ENCODE peak calls at places on chromosomes 5 and 9, in six cellular contexts. M, L, T, J, U and N are unnamed samples.

GRCh38 chr9:13485068-13485596 is 205.6 kb upstream of the MPDZ start:
- DNase-seq in M (no peak), L (peak; percentile 31), T (no peak), J (no peak), U (no peak), N (peak; percentile 22)

GRCh38 chr9:27572918-27573698 is at the start of gene C9orf72:
- DNase-seq in M (no peak), L (peak; percentile 31), T (no peak), J (no peak), U (peak; percentile 81), N (peak; percentile 80)

GRCh38 chr5:145554399-145554798 is 280.7 kb downstream of the PRELID2 start:
- DNase-seq in M (no peak), L (peak; percentile 73), T (no peak), J (no peak), U (no peak), N (no peak)

GRCh38 chr5:141958773-141959172 is 771 bp upstream of the PCDH12 start:
- DNase-seq in M (no peak), L (peak; percentile 13), T (no peak), J (no peak), U (no peak), N (peak; percentile 31)

GRCh38 chr5:179405054-179405416 is 59.8 kb upstream of the ADAMTS2 start:
- DNase-seq in M (peak; percentile 11), L (no peak), T (no peak), J (no peak), U (no peak), N (no peak)

GRCh38 chr5:120228262-120229031 is 235.7 kb upstream of the PRR16 start:
- DNase-seq in M (peak; percentile 65), L (no peak), T (no peak), J (no peak), U (peak; percentile 54), N (no peak)

GRCh38 chr5:56264417-56265025 is 31.4 kb upstream of the ANKRD55 start:
- DNase-seq in M (peak; percentile 79), L (peak; percentile 54), T (peak; percentile 67), J (peak; percentile 48), U (peak; percentile 94), N (peak; percentile 27)

GRCh38 chr5:149267241-149267973 is 4.3 kb upstream of the AFAP1L1 start:
- DNase-seq in M (no peak), L (no peak), T (no peak), J (no peak), U (no peak), N (no peak)

GRCh38 chr9:98702340-98702739 is 6.4 kb downstream of the GABBR2 start:
- DNase-seq in M (no peak), L (no peak), T (no peak), J (no peak), U (no peak), N (no peak)

GRCh38 chr5:142472306-142472951 is 147.6 kb upstream of the SPRY4 start:
- DNase-seq in M (no peak), L (peak; percentile 96), T (no peak), J (no peak), U (peak; percentile 73), N (peak; percentile 94)

GRCh38 chr5:111765613-111766012 is 8.6 kb upstream of the NREP start:
- DNase-seq in M (no peak), L (no peak), T (no peak), J (no peak), U (no peak), N (no peak)

GRCh38 chr5:103360475-103360874 is 101.9 kb downstream of the MACIR start:
- DNase-seq in M (no peak), L (no peak), T (no peak), J (no peak), U (no peak), N (no peak)

GRCh38 chr9:2655411-2655901 is 33.9 kb downstream of the VLDLR start:
- DNase-seq in M (no peak), L (peak; percentile 96), T (no peak), J (no peak), U (no peak), N (peak; percentile 84)

GRCh38 chr5:148499461-148499860 is 115.7 kb downstream of the FBXO38 start:
- DNase-seq in M (no peak), L (peak; percentile 15), T (no peak), J (no peak), U (no peak), N (no peak)

GRCh38 chr5:82639393-82640144 is 361.4 kb upstream of the RPS23 start:
- DNase-seq in M (no peak), L (peak; percentile 10), T (no peak), J (no peak), U (peak; percentile 42), N (no peak)

GRCh38 chr5:34452170-34452828 is 203.8 kb upstream of the RAI14 start:
- DNase-seq in M (no peak), L (peak; percentile 52), T (no peak), J (no peak), U (peak; percentile 64), N (peak; percentile 35)

GRCh38 chr9:106717686-106718085 is 145.3 kb upstream of the ZNF462 start:
- DNase-seq in M (no peak), L (peak; percentile 80), T (no peak), J (no peak), U (peak; percentile 75), N (peak; percentile 82)

GRCh38 chr9:120432600-120432999 is 147.4 kb downstream of the CDK5RAP2 start:
- DNase-seq in M (no peak), L (no peak), T (no peak), J (no peak), U (no peak), N (no peak)

GRCh38 chr5:111930407-111930806 is 173.4 kb upstream of the NREP start:
- DNase-seq in M (no peak), L (peak; percentile 30), T (no peak), J (no peak), U (peak; percentile 25), N (peak; percentile 47)

GRCh38 chr5:146240951-146241350 is 37.5 kb downstream of the RBM27 start:
- DNase-seq in M (no peak), L (peak; percentile 21), T (no peak), J (no peak), U (no peak), N (no peak)

GRCh38 chr9:92294297-92294676 is 790 bp upstream of the IARS1 start:
- DNase-seq in M (peak; percentile 30), L (peak; percentile 16), T (no peak), J (no peak), U (peak; percentile 48), N (peak; percentile 13)

GRCh38 chr9:75876999-75877647 is 13.3 kb upstream of the PCSK5 start:
- DNase-seq in M (no peak), L (no peak), T (no peak), J (no peak), U (no peak), N (no peak)

GRCh38 chr5:147369742-147370374 is 135.0 kb downstream of the STK32A start:
- DNase-seq in M (no peak), L (peak; percentile 20), T (no peak), J (no peak), U (no peak), N (peak; percentile 12)

GRCh38 chr5:673837-674629 is 19.1 kb downstream of the TPPP start:
- DNase-seq in M (peak; percentile 28), L (no peak), T (no peak), J (no peak), U (no peak), N (peak; percentile 8)

GRCh38 chr5:673140-673836 is 19.9 kb downstream of the TPPP start:
- DNase-seq in M (peak; percentile 26), L (no peak), T (no peak), J (no peak), U (peak; percentile 35), N (no peak)

GRCh38 chr5:671459-672328 is 21.5 kb downstream of the TPPP start:
- DNase-seq in M (peak; percentile 82), L (peak; percentile 26), T (no peak), J (peak; percentile 58), U (peak; percentile 80), N (peak; percentile 81)

GRCh38 chr5:670396-671270 is 22.5 kb downstream of the TPPP start:
- DNase-seq in M (peak; percentile 25), L (no peak), T (no peak), J (no peak), U (no peak), N (no peak)

DNA sequence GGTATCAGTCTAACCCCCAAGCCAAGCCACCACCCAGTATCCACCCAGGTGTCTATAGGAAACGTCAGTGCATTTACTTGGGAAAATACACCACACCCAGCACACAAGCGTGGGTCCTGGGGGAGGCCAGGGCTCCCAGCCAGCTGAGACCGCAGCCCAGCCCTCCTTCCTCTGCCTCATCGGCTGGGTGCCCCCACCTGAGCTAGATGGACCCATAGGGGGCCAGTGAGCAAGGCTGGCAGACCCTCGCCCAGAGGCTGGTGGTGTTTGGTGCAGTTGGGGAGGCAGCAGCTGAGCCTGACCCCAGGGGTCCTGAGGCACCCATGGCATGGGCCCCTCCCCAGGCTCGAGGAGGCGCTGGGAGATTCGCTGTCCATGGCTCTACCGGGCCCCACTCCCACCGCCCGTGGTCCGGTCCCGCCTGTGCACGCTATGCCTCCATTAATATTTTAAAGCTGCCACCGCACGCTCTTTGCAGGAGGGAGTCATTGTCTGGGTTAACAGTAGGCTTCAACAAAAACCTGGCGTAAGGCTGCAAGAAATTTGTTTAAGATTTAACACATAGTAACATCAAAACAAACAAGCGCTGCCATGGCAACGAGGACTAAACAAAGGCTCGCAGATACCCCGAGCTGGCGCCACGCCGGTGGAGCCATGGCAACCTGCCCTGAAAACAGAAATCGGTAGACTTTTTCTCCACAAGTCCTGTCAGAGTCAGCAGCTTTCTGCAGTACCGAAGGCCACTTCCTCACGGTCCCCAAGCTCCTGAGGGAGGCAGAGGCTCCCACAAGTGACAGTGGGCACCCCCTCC is 20.6 kb downstream of the TPPP start:
- DNase-seq in M (peak; percentile 71), L (peak; percentile 68), T (no peak), J (peak; percentile 89), U (peak; percentile 95), N (peak; percentile 98)
- H2BK15ac ChIP-seq in M (no peak overlapping the region), L (no peak overlapping the region), T (no peak overlapping the region), J (peak overlapping the region; percentile 30), U (no peak overlapping the region), N (no peak overlapping the region)

GRCh38 chr9:104093647-104094533 is at the start of gene SMC2:
- DNase-seq in M (peak; percentile 89), L (peak; percentile 84), T (peak; percentile 58), J (peak; percentile 87), U (peak; percentile 94), N (peak; percentile 94)
- H2BK5ac ChIP-seq in M (peak within 1 kb of the TSS; percentile 66), L (peak within 1 kb of the TSS; percentile 98), T (peak within 1 kb of the TSS; percentile 96), J (no peak within 1 kb of the TSS), U (no peak within 1 kb of the TSS), N (peak within 1 kb of the TSS; percentile 96)

GRCh38 chr5:35879649-35880048 is 23.0 kb downstream of the IL7R start:
- DNase-seq in M (no peak), L (no peak), T (no peak), J (no peak), U (no peak), N (no peak)
- H2BK15ac ChIP-seq in M (no peak overlapping the region), L (no peak overlapping the region), T (no peak overlapping the region), J (no peak overlapping the region), U (no peak overlapping the region), N (no peak overlapping the region)

GRCh38 chr5:14416709-14417108 is 164.9 kb upstream of the OTULINL start:
- DNase-seq in M (no peak), L (no peak), T (no peak), J (no peak), U (peak; percentile 62), N (no peak)

GRCh38 chr5:14420136-14420808 is 161.3 kb upstream of the OTULINL start:
- DNase-seq in M (no peak), L (peak; percentile 53), T (no peak), J (no peak), U (no peak), N (no peak)

GRCh38 chr5:14417232-14417730 is 164.3 kb upstream of the OTULINL start:
- DNase-seq in M (peak; percentile 65), L (peak; percentile 71), T (no peak), J (no peak), U (peak; percentile 90), N (peak; percentile 77)

GRCh38 chr5:14419686-14420085 is 161.9 kb upstream of the OTULINL start:
- DNase-seq in M (no peak), L (no peak), T (no peak), J (no peak), U (no peak), N (no peak)

GRCh38 chr5:14417792-14418765 is 163.5 kb upstream of the OTULINL start:
- DNase-seq in M (no peak), L (peak; percentile 55), T (no peak), J (no peak), U (peak; percentile 77), N (peak; percentile 74)
- H2BK5ac ChIP-seq in M (no peak overlapping the region), L (peak overlapping the region; percentile 37), T (peak overlapping the region; percentile 63), J (no peak overlapping the region), U (peak overlapping the region; percentile 63), N (peak overlapping the region; percentile 85)